ENCODE peak calls at places on chromosomes 11 and 22, in ten cellular contexts. K is OCI-LY7; F is brain microvascular endothelial cell; E is mammary epithelial cell; U is colonic mucosa; D is left ventricle myocardium inferior; S is cardiac muscle cell; Q is CD8-positive, alpha-beta memory T cell; V is CD8-positive, alpha-beta T cell; M is thoracic aorta. J is an unnamed sample.

GRCh38 chr22:43446037-43446803 is 34.4 kb downstream of the MPPED1 start:
- DNase-seq in K (no peak), F (no peak), E (no peak), U (no peak), D (no peak), S (no peak), Q (no peak), V (no peak), M (no peak), J (no peak)

GRCh38 chr11:121159721-121160120 is 58.7 kb downstream of the TECTA start:
- DNase-seq in K (no peak), F (no peak), E (no peak), U (no peak), D (no peak), S (no peak), Q (no peak), V (no peak), M (no peak), J (no peak)

GRCh38 chr11:78564037-78564888 is 10.4 kb downstream of the NARS2 start:
- DNase-seq in K (peak), F (peak), E (peak), U (peak), D (no peak), S (peak), Q (peak), V (peak), M (no peak), J (no peak)

GRCh38 chr22:42066133-42066761 is 4.4 kb downstream of the NAGA start:
- DNase-seq in K (no peak), F (no peak), E (no peak), U (peak), D (no peak), S (no peak), Q (no peak), V (no peak), M (no peak), J (no peak)

GRCh38 chr11:125070699-125071254 is 7.7 kb downstream of the SLC37A2 start:
- DNase-seq in K (peak), F (peak), E (peak), U (peak), D (peak), S (peak), Q (no peak), V (no peak), M (no peak), J (peak)

GRCh38 chr22:28656156-28656555 is 23.5 kb downstream of the TTC28 start:
- DNase-seq in K (no peak), F (no peak), E (no peak), U (no peak), D (no peak), S (no peak), Q (no peak), V (no peak), M (no peak), J (no peak)

GRCh38 chr22:20111045-20111688 is 4.7 kb upstream of the RANBP1 start:
- DNase-seq in K (peak), F (no peak), E (no peak), U (no peak), D (peak), S (peak), Q (peak), V (no peak), M (no peak), J (no peak)

GRCh38 chr11:65609236-65609635 is 4.8 kb downstream of the MAP3K11 start:
- DNase-seq in K (no peak), F (no peak), E (no peak), U (no peak), D (no peak), S (peak), Q (no peak), V (no peak), M (no peak), J (no peak)

GRCh38 chr11:121478895-121479281 is 26.1 kb upstream of the SORL1-AS1 start:
- DNase-seq in K (no peak), F (no peak), E (no peak), U (no peak), D (no peak), S (no peak), Q (no peak), V (no peak), M (no peak), J (no peak)

GRCh38 chr11:94974178-94974577 is 669 bp downstream of the KDM4D start:
- DNase-seq in K (no peak), F (no peak), E (no peak), U (no peak), D (no peak), S (no peak), Q (no peak), V (no peak), M (no peak), J (no peak)

GRCh38 chr11:66268953-66269906 is 791 bp downstream of the RAB1B start:
- DNase-seq in K (peak), F (no peak), E (no peak), U (no peak), D (no peak), S (peak), Q (no peak), V (no peak), M (no peak), J (no peak)

GRCh38 chr22:49525776-49526535 is 301.7 kb downstream of the BRD1 start:
- DNase-seq in K (no peak), F (no peak), E (no peak), U (peak), D (no peak), S (no peak), Q (no peak), V (no peak), M (no peak), J (no peak)

GRCh38 chr11:1740786-1741530 is 9.4 kb downstream of the IFITM10 start:
- DNase-seq in K (no peak), F (no peak), E (no peak), U (no peak), D (no peak), S (no peak), Q (no peak), V (no peak), M (no peak), J (no peak)
- H3K4me3 ChIP-seq in K (no peak), F (no peak), E (no peak), U (no peak), D (no peak), S (no peak), Q (no peak), V (no peak), M (no peak), J (no peak)

GRCh38 chr22:39287076-39287743 is 32.2 kb downstream of the RPL3 start:
- DNase-seq in K (peak), F (no peak), E (no peak), U (no peak), D (no peak), S (no peak), Q (no peak), V (no peak), M (no peak), J (no peak)
- H3K27ac ChIP-seq in K (no peak), F (no peak), E (no peak), U (no peak), D (peak), S (peak), Q (peak), V (no peak), M (no peak), J (no peak)

GRCh38 chr11:10453261-10453660 is 1.8 kb upstream of the AMPD3 start:
- DNase-seq in K (no peak), F (no peak), E (peak), U (no peak), D (no peak), S (no peak), Q (no peak), V (no peak), M (no peak), J (no peak)

GRCh38 chr11:10451399-10452116 is 3.5 kb upstream of the AMPD3 start:
- DNase-seq in K (peak), F (no peak), E (no peak), U (no peak), D (no peak), S (no peak), Q (peak), V (no peak), M (no peak), J (no peak)

GRCh38 chr11:10452211-10452767 is 2.8 kb upstream of the AMPD3 start:
- DNase-seq in K (no peak), F (no peak), E (no peak), U (peak), D (no peak), S (no peak), Q (no peak), V (no peak), M (no peak), J (no peak)

GRCh38 chr11:10454506-10454901 is 560 bp upstream of the AMPD3 start:
- DNase-seq in K (no peak), F (no peak), E (no peak), U (no peak), D (no peak), S (no peak), Q (no peak), V (no peak), M (no peak), J (no peak)

GRCh38 chr11:10450451-10451398 is 4.3 kb upstream of the AMPD3 start:
- DNase-seq in K (no peak), F (no peak), E (peak), U (peak), D (peak), S (peak), Q (peak), V (peak), M (no peak), J (no peak)
- H3K4me3 ChIP-seq in K (no peak), F (peak), E (peak), U (peak), D (peak), S (peak), Q (peak), V (peak), M (peak), J (peak)

GRCh38 chr11:69136471-69136870 is 19.3 kb upstream of the SMIM38 start:
- DNase-seq in K (no peak), F (no peak), E (no peak), U (no peak), D (no peak), S (no peak), Q (no peak), V (no peak), M (no peak), J (no peak)
- H3K27ac ChIP-seq in K (no peak), F (no peak), E (no peak), U (no peak), D (no peak), S (no peak), Q (no peak), V (no peak), M (no peak), J (no peak)

J was measured in ovary.